ENCODE peak calls at places on chromosomes 4 and X, in ten cellular contexts. V, I, J, Z, H, T, R, Y, C and S are unnamed samples.

GRCh38 chrX:30812326-30812725 is 76.7 kb downstream of the TAB3 start:
- DNase-seq in V (no peak), I (no peak), J (no peak), Z (no peak), H (no peak), T (no peak), R (no peak), Y (no peak), C (no peak), S (no peak)

GRCh38 chr4:86092684-86093083 is 267.2 kb downstream of the MAPK10 start:
- DNase-seq in V (no peak), I (no peak), J (peak), Z (no peak), H (no peak), T (no peak), R (peak), Y (peak), C (no peak), S (peak)

GRCh38 chr4:36173923-36174322 is 70.4 kb downstream of the ARAP2 start:
- DNase-seq in V (no peak), I (no peak), J (no peak), Z (no peak), H (no peak), T (no peak), R (no peak), Y (no peak), C (no peak), S (peak)

GRCh38 chr4:119035941-119036737 is 99.5 kb upstream of the MYOZ2 start:
- DNase-seq in V (no peak), I (no peak), J (no peak), Z (no peak), H (no peak), T (no peak), R (peak), Y (peak), C (no peak), S (no peak)

GRCh38 chrX:48459483-48459882 is 10.6 kb downstream of the SLC38A5 start:
- DNase-seq in V (no peak), I (no peak), J (no peak), Z (no peak), H (no peak), T (no peak), R (no peak), Y (no peak), C (no peak), S (no peak)

GRCh38 chr4:65580551-65580950 is 89.7 kb downstream of the EPHA5 start:
- DNase-seq in V (no peak), I (no peak), J (peak), Z (no peak), H (no peak), T (no peak), R (peak), Y (peak), C (no peak), S (no peak)

GRCh38 chr4:10006236-10006603 is 15.1 kb downstream of the SLC2A9 start:
- DNase-seq in V (no peak), I (no peak), J (peak), Z (no peak), H (peak), T (peak), R (peak), Y (peak), C (no peak), S (peak)

GRCh38 chr4:41506071-41506470 is 31.9 kb upstream of the LIMCH1 start:
- DNase-seq in V (no peak), I (no peak), J (peak), Z (no peak), H (no peak), T (no peak), R (peak), Y (peak), C (no peak), S (peak)

GRCh38 chr4:47390438-47391125 is 72.9 kb downstream of the COMMD8 start:
- DNase-seq in V (no peak), I (no peak), J (peak), Z (no peak), H (no peak), T (no peak), R (no peak), Y (no peak), C (no peak), S (peak)

GRCh38 chr4:103018391-103019318 is 850 bp downstream of the SLC9B1 start:
- DNase-seq in V (no peak), I (no peak), J (no peak), Z (no peak), H (no peak), T (peak), R (peak), Y (no peak), C (no peak), S (peak)